ENCODE peak calls at places on chromosome 20, in eight cellular contexts. H is sigmoid colon, J is GM23338, N is suprapubic skin, D is Panc1, X is transverse colon, P is GM12878, G is H1. F is an unnamed sample.

GRCh38 chr20:12318043-12318442 is 400.4 kb downstream of the BTBD3 start:
- DNase-seq in J (peak), H (no peak), G (no peak), N (no peak), P (no peak), X (no peak), D (no peak), F (no peak)

GRCh38 chr20:45306431-45306982 is at the start of gene RBPJL:
- DNase-seq in H (no peak), D (no peak), G (peak), J (peak), X (no peak), P (no peak), N (no peak), F (no peak)

GRCh38 chr20:23021941-23022340 is 13.2 kb upstream of the SSTR4 start:
- DNase-seq in G (no peak), H (no peak), J (no peak), N (no peak), X (no peak), D (no peak), P (no peak), F (peak)

GRCh38 chr20:59809630-59810375 is 123.6 kb downstream of the SYCP2 start:
- DNase-seq in H (no peak), X (no peak), P (no peak), N (peak), G (no peak), D (no peak), J (no peak), F (no peak)

GRCh38 chr20:35003211-35004031 is 47.8 kb downstream of the MYH7B start:
- DNase-seq in J (no peak), H (peak), X (no peak), D (no peak), P (no peak), G (no peak), N (peak), F (no peak)

GRCh38 chr20:24149881-24150307 is 161.3 kb upstream of the GGTLC1 start:
- DNase-seq in G (peak), H (no peak), N (no peak), P (no peak), X (no peak), D (no peak), J (peak), F (no peak)

GRCh38 chr20:47360207-47360488 is 3.6 kb upstream of the ZMYND8 start:
- DNase-seq in D (no peak), G (no peak), X (peak), H (peak), J (no peak), N (peak), P (no peak), F (no peak)

GRCh38 chr20:10419550-10420133 is 14.4 kb downstream of the MKKS start:
- DNase-seq in H (no peak), X (no peak), D (peak), P (no peak), G (no peak), J (no peak), N (no peak), F (no peak)

GRCh38 chr20:58926802-58927489 is 54.1 kb upstream of the NELFCD start:
- DNase-seq in D (no peak), N (no peak), X (no peak), H (no peak), G (no peak), P (no peak), J (no peak), F (no peak)

GRCh38 chr20:29085625-29086024 is 2171.8 kb upstream of the DEFB115 start:
- DNase-seq in H (no peak), G (no peak), P (no peak), D (no peak), N (no peak), X (no peak), J (no peak), F (no peak)

GRCh38 chr20:48052492-48052870 is 267.2 kb upstream of the SULF2 start:
- DNase-seq in G (no peak), N (no peak), H (no peak), J (no peak), D (no peak), X (no peak), P (no peak), F (no peak)

DNA sequence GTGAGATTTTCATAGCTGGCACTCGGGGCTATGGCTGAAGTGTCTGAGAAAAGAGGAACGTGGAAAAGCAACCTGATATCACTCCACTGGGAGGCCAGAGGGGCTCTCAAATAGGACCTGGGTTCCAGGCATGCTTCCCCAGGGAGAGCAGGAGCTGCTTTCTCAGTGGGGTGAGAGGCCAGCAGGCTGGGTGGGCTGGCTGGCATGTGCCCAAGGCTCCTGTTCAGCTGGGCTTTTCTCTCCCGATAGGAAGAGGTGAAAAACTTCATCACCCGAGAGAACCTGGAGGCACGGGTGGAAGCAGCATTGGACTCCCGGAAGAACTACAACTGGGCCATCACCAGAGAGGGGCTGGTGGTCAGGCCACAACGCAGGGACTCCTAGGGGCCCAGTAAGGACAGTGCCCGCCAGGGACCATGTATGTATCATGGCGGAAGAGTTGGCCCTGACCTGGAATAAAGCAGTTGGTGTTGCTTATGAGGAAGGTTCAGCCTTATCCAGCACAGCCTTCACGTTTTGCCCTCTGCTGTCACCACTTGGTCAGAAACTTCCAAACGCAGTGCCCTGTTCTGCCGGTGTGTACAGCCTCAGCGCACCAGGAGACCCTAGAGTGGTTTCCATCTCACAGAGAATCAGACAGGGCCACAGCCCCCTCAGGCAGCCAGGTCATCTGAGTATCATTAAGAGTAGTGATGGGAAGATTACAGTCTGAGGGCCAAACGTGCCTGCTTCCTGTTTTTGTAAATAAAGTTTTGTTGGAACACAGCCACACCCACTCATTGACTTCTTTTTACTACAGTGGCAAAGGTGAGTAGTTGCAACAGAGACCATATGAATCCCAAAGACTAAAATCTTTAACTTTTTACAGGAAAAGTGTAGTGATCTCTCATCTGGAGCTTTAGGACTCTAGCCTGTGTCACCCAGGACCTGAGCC is 1.9 kb downstream of the MRPS26 start:
- DNase-seq in X (no peak), N (no peak), H (no peak), D (no peak), G (no peak), P (no peak), J (no peak), F (peak)
- H3K4me3 ChIP-seq in X (no peak), N (no peak), H (no peak), D (no peak), G (no peak), P (no peak), J (peak), F (peak)

DNA sequence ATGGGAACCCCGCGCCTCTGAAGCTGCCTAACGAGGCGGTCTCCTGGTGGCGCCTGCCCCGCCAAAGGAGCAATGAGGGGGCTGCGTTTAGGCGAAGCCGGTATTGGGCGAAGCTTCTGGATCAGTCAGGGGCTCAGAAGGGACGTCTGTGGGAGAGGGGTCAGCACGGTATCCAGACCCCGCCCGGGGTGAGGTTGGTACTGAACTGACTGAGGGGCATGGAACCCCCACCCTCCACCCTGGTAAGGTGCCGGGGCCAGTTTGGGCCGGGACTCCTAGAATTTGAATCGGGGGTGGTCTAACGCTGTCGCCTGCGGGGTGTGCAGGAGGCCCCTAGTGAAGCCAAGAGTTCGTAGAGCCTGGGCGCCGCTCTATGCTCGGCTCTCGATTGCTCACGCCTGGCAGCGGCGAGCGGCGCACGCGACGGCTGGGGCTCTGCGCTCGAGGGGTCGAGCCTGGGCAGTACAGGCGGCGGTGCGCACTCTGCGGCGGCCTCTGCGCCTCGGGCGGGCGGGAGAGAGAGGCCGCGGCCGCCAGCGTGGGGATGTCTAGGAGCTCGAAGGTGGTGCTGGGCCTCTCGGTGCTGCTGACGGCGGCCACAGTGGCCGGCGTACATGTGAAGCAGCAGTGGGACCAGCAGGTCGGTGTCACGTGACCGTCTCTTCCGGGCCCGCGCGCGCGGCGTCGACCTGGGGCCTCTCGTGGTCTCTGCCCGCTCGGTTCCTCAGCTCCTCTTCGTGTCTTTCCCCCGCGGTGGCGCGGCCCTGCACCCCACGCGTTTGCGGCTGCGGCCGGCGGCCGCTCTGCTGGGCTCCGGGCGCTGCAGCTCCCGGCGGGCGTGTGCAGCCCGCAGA is at the start of the genes KAT14 and PET117:
- DNase-seq in J (peak), D (peak), P (peak), H (peak), N (peak), G (peak), X (peak), F (peak)
- TF ChIP-seq POLR2AphosphoS5 in J (peak), D (peak), P (peak), H (peak), N (no peak), G (peak), X (peak), F (peak)

GRCh38 chr20:32052792-32053362 is 835 bp downstream of the HCK start:
- DNase-seq in P (no peak), X (peak), N (peak), H (peak), D (no peak), G (peak), J (peak), F (peak)

GRCh38 chr20:32050851-32051556 is 1.0 kb upstream of the HCK start:
- DNase-seq in J (peak), D (no peak), G (peak), H (peak), X (peak), N (no peak), P (no peak), F (peak)

GRCh38 chr20:32053648-32054047 is 1.6 kb downstream of the HCK start:
- DNase-seq in G (no peak), H (no peak), P (no peak), N (no peak), D (no peak), J (no peak), X (no peak), F (no peak)

GRCh38 chr20:32051720-32052089 is 337 bp upstream of the HCK start:
- DNase-seq in G (no peak), H (no peak), X (no peak), J (no peak), N (no peak), P (no peak), D (no peak), F (no peak)

GRCh38 chr20:32052090-32052791 is at the start of gene HCK:
- DNase-seq in X (peak), N (no peak), J (peak), H (no peak), D (no peak), P (no peak), G (peak), F (peak)
- H3K4me3 ChIP-seq in X (peak), N (peak), J (peak), H (peak), D (peak), P (peak), G (peak), F (peak)

GRCh38 chr20:4603724-4604123 is 118.0 kb upstream of the PRND start:
- DNase-seq in G (no peak), X (no peak), H (no peak), D (no peak), N (no peak), P (no peak), J (no peak), F (no peak)
- TF ChIP-seq POLR2AphosphoS5 in G (no peak), X (peak), H (peak), D (no peak), N (no peak), P (no peak), J (no peak), F (no peak)

GRCh38 chr20:36543187-36544133 is 2.1 kb downstream of the MYL9 start:
- DNase-seq in J (no peak), X (peak), D (no peak), G (no peak), N (peak), P (no peak), H (peak), F (no peak)
- H3K4me3 ChIP-seq in J (no peak), X (peak), D (no peak), G (no peak), N (peak), P (no peak), H (peak), F (no peak)

GRCh38 chr20:18913701-18914100 is 100.1 kb downstream of the SCP2D1 start:
- DNase-seq in P (no peak), N (no peak), D (no peak), J (no peak), G (no peak), H (no peak), X (no peak), F (no peak)
- TF ChIP-seq POLR2AphosphoS5 in P (no peak), N (no peak), D (no peak), J (no peak), G (no peak), H (no peak), X (no peak), F (no peak)

DNA sequence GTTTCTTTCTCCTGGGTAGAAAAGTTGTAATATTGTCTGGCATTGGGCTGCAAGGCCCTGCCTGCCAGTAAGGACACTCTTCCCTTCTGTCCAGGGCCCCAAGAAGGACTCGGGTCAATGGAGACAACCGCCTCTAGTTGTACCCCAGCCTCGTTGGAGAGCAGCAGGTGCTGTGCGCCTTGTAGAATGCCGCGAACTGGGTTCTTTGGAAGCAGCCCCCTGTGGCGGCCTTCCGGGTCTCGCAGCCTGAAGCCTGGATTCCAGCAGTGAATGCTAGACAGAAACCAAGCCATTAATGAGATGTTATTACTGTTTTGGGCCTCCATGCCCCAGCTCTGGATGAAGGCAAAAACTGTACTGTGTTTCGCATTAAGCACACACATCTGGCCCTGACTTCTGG is 37.0 kb downstream of the PLCG1 start:
- DNase-seq in H (no peak), D (no peak), N (no peak), G (peak), J (no peak), X (peak), P (no peak), F (no peak)
- H3K4me3 ChIP-seq in H (no peak), D (no peak), N (no peak), G (no peak), J (no peak), X (no peak), P (no peak), F (no peak)

DNA sequence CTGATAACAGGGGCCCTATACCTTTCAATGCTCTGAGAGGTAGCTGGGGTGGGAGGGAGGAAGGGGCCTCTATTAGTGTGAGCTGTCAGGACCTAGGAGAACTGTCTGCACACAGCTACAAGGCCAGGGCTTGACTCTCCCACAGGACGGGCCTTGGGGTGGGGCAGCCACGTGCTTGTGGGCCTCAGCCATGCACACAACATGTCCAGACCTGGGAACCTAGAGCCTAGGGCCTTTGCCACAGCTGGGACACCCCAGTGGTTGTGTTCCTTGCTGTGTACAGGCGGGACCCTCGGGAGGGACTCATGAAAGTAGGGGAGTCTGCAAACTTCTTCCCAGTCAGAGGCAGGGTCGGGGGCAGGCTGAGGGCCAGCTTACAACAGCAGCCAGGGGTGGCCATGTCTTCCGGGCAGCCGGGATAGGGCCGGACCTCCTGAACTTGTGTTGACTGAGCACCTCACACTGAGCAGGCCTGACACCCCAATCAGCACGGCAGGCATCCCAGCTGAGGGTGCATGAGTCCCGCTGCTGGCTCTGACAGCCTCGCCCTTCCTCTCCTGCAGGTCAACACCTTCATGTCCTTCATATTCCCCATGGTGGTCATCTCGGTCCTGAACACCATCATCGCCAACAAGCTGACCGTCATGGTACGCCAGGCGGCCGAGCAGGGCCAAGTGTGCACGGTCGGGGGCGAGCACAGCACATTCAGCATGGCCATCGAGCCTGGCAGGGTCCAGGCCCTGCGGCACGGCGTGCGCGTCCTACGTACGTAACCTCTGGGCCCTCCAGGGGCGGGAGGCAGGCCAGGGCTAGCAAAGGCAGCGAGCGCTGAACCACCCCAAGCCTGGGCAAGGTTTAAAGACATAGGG is 41.9 kb upstream of the MRGBP start:
- DNase-seq in N (no peak), G (no peak), D (no peak), P (no peak), J (no peak), X (no peak), H (no peak), F (no peak)
- TF ChIP-seq POLR2AphosphoS5 in N (no peak), G (no peak), D (no peak), P (no peak), J (no peak), X (no peak), H (no peak), F (no peak)

DNA sequence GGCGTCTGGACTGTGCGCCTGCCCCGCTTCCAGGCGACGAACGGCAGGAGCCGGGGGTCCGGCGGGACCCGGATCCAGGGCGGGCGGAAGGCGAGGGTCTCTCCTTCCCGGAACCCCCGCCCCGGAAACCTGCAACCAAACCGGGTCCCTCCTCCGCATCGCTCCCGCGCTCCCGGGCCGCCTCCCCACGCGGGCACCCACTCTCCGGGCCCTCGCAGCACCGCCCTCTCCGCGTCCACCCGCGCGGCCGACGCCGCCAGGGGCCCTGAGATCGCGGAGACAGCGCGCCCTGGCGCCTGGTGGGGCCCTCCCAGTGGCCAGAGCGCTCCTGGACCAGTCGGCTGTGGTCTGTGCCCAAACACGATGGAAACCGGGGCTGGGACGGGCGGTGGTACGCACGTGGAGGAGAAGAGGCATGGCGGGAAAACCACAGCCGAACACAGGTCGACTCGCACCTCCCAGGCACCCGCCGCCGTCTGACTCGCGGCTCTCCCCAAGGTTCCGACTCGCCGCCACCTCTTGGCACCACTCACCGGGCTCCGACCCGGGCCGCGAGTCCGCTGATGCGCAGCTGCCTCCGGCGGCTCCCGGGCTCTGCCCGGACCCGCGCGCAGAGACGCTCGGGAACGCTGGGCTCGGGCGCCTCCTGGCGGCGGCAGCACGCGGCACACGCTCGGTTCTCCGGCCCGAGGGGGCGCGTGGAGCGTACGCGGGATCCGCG is 7.9 kb downstream of the NKX2-2 start:
- DNase-seq in J (peak), X (peak), D (no peak), P (no peak), N (no peak), H (no peak), G (peak), F (peak)
- H3K4me3 ChIP-seq in J (peak), X (peak), D (no peak), P (no peak), N (peak), H (peak), G (peak), F (peak)

F was measured in HL-60.